ENCODE peak calls at places on chromosomes 1 and 21, in ten cellular contexts. One of them, this sample, is unnamed.

GRCh38 chr1:201166964-201167624 is 12.8 kb upstream of the TMEM9 start:
- DNase-seq in A549: no peak
- DNase-seq in GOT3: no peak
- DNase-seq in lung microvascular endothelial cell: no peak
- DNase-seq in NCI-H446 treated with DMSO at 0.1 percent for 48 hours: no peak
- DNase-seq in stimulated activated CD4-positive, alpha-beta T cell treated with anti-CD3 and anti-CD28 coated beads, Interleukin-2, amount 100 ng/mL, for 48 hours: no peak
- DNase-seq in activated T-cell treated with anti-CD3 and anti-CD28 coated beads for 24 hours: no peak
- DNase-seq in AG04450: no peak
- DNase-seq in smooth muscle cell of the brain vasculature: no peak
- DNase-seq in NCI-H748 treated with DMSO at 0.1 percent for 48 hours: peak; percentile 47
- DNase-seq in this sample: no peak

GRCh38 chr1:111605553-111605952 is 14.0 kb upstream of the RAP1A start:
- DNase-seq in A549: no peak
- DNase-seq in GOT3: no peak
- DNase-seq in lung microvascular endothelial cell: no peak
- DNase-seq in NCI-H446 treated with DMSO at 0.1 percent for 48 hours: no peak
- DNase-seq in stimulated activated CD4-positive, alpha-beta T cell treated with anti-CD3 and anti-CD28 coated beads, Interleukin-2, amount 100 ng/mL, for 48 hours: no peak
- DNase-seq in activated T-cell treated with anti-CD3 and anti-CD28 coated beads for 24 hours: no peak
- DNase-seq in AG04450: no peak
- DNase-seq in smooth muscle cell of the brain vasculature: no peak
- DNase-seq in NCI-H748 treated with DMSO at 0.1 percent for 48 hours: no peak
- DNase-seq in this sample: no peak

GRCh38 chr1:247111259-247111635 is 7.1 kb upstream of the ZNF669 start:
- DNase-seq in A549: no peak
- DNase-seq in GOT3: no peak
- DNase-seq in lung microvascular endothelial cell: no peak
- DNase-seq in NCI-H446 treated with DMSO at 0.1 percent for 48 hours: no peak
- DNase-seq in stimulated activated CD4-positive, alpha-beta T cell treated with anti-CD3 and anti-CD28 coated beads, Interleukin-2, amount 100 ng/mL, for 48 hours: no peak
- DNase-seq in activated T-cell treated with anti-CD3 and anti-CD28 coated beads for 24 hours: no peak
- DNase-seq in AG04450: no peak
- DNase-seq in smooth muscle cell of the brain vasculature: no peak
- DNase-seq in NCI-H748 treated with DMSO at 0.1 percent for 48 hours: no peak
- DNase-seq in this sample: no peak

GRCh38 chr1:7476861-7477534 is 294.1 kb upstream of the VAMP3 start:
- DNase-seq in A549: no peak
- DNase-seq in GOT3: no peak
- DNase-seq in lung microvascular endothelial cell: no peak
- DNase-seq in NCI-H446 treated with DMSO at 0.1 percent for 48 hours: no peak
- DNase-seq in stimulated activated CD4-positive, alpha-beta T cell treated with anti-CD3 and anti-CD28 coated beads, Interleukin-2, amount 100 ng/mL, for 48 hours: no peak
- DNase-seq in activated T-cell treated with anti-CD3 and anti-CD28 coated beads for 24 hours: no peak
- DNase-seq in AG04450: no peak
- DNase-seq in smooth muscle cell of the brain vasculature: no peak
- DNase-seq in NCI-H748 treated with DMSO at 0.1 percent for 48 hours: no peak
- DNase-seq in this sample: no peak

GRCh38 chr1:107467286-107467685 is 326.4 kb downstream of the NTNG1 start:
- DNase-seq in A549: no peak
- DNase-seq in GOT3: no peak
- DNase-seq in lung microvascular endothelial cell: no peak
- DNase-seq in NCI-H446 treated with DMSO at 0.1 percent for 48 hours: no peak
- DNase-seq in stimulated activated CD4-positive, alpha-beta T cell treated with anti-CD3 and anti-CD28 coated beads, Interleukin-2, amount 100 ng/mL, for 48 hours: no peak
- DNase-seq in activated T-cell treated with anti-CD3 and anti-CD28 coated beads for 24 hours: no peak
- DNase-seq in AG04450: no peak
- DNase-seq in smooth muscle cell of the brain vasculature: no peak
- DNase-seq in NCI-H748 treated with DMSO at 0.1 percent for 48 hours: no peak
- DNase-seq in this sample: no peak

GRCh38 chr1:55071477-55071876 is 32.1 kb downstream of the PCSK9 start:
- DNase-seq in A549: peak; percentile 47
- DNase-seq in GOT3: no peak
- DNase-seq in lung microvascular endothelial cell: peak; percentile 58
- DNase-seq in NCI-H446 treated with DMSO at 0.1 percent for 48 hours: peak; percentile 32
- DNase-seq in stimulated activated CD4-positive, alpha-beta T cell treated with anti-CD3 and anti-CD28 coated beads, Interleukin-2, amount 100 ng/mL, for 48 hours: no peak
- DNase-seq in activated T-cell treated with anti-CD3 and anti-CD28 coated beads for 24 hours: no peak
- DNase-seq in AG04450: peak; percentile 27
- DNase-seq in smooth muscle cell of the brain vasculature: no peak
- DNase-seq in NCI-H748 treated with DMSO at 0.1 percent for 48 hours: peak; percentile 13
- DNase-seq in this sample: peak; percentile 29

GRCh38 chr1:43932786-43933385 is 715 bp upstream of the ARTN start:
- DNase-seq in A549: no peak
- DNase-seq in GOT3: no peak
- DNase-seq in lung microvascular endothelial cell: no peak
- DNase-seq in NCI-H446 treated with DMSO at 0.1 percent for 48 hours: no peak
- DNase-seq in stimulated activated CD4-positive, alpha-beta T cell treated with anti-CD3 and anti-CD28 coated beads, Interleukin-2, amount 100 ng/mL, for 48 hours: no peak
- DNase-seq in activated T-cell treated with anti-CD3 and anti-CD28 coated beads for 24 hours: no peak
- DNase-seq in AG04450: no peak
- DNase-seq in smooth muscle cell of the brain vasculature: no peak
- DNase-seq in NCI-H748 treated with DMSO at 0.1 percent for 48 hours: peak; percentile 71
- DNase-seq in this sample: no peak

GRCh38 chr1:167697667-167698141 is 24.1 kb upstream of the MPZL1 start:
- DNase-seq in A549: no peak
- DNase-seq in GOT3: no peak
- DNase-seq in lung microvascular endothelial cell: no peak
- DNase-seq in NCI-H446 treated with DMSO at 0.1 percent for 48 hours: no peak
- DNase-seq in stimulated activated CD4-positive, alpha-beta T cell treated with anti-CD3 and anti-CD28 coated beads, Interleukin-2, amount 100 ng/mL, for 48 hours: no peak
- DNase-seq in activated T-cell treated with anti-CD3 and anti-CD28 coated beads for 24 hours: no peak
- DNase-seq in AG04450: no peak
- DNase-seq in smooth muscle cell of the brain vasculature: no peak
- DNase-seq in NCI-H748 treated with DMSO at 0.1 percent for 48 hours: no peak
- DNase-seq in this sample: no peak

GRCh38 chr1:79550402-79550801 is 543.9 kb upstream of the ADGRL4 start:
- DNase-seq in A549: no peak
- DNase-seq in GOT3: no peak
- DNase-seq in lung microvascular endothelial cell: no peak
- DNase-seq in NCI-H446 treated with DMSO at 0.1 percent for 48 hours: no peak
- DNase-seq in stimulated activated CD4-positive, alpha-beta T cell treated with anti-CD3 and anti-CD28 coated beads, Interleukin-2, amount 100 ng/mL, for 48 hours: no peak
- DNase-seq in activated T-cell treated with anti-CD3 and anti-CD28 coated beads for 24 hours: no peak
- DNase-seq in AG04450: no peak
- DNase-seq in smooth muscle cell of the brain vasculature: no peak
- DNase-seq in NCI-H748 treated with DMSO at 0.1 percent for 48 hours: no peak
- DNase-seq in this sample: no peak

GRCh38 chr21:36209626-36210171 is 53.1 kb downstream of the DOP1B start:
- DNase-seq in A549: peak; percentile 81
- DNase-seq in GOT3: no peak
- DNase-seq in lung microvascular endothelial cell: peak; percentile 75
- DNase-seq in NCI-H446 treated with DMSO at 0.1 percent for 48 hours: no peak
- DNase-seq in stimulated activated CD4-positive, alpha-beta T cell treated with anti-CD3 and anti-CD28 coated beads, Interleukin-2, amount 100 ng/mL, for 48 hours: peak; percentile 26
- DNase-seq in activated T-cell treated with anti-CD3 and anti-CD28 coated beads for 24 hours: no peak
- DNase-seq in AG04450: peak; percentile 56
- DNase-seq in smooth muscle cell of the brain vasculature: peak; percentile 45
- DNase-seq in NCI-H748 treated with DMSO at 0.1 percent for 48 hours: peak; percentile 6
- DNase-seq in this sample: peak; percentile 13

GRCh38 chr1:159756397-159756796 is 24.4 kb upstream of the DUSP23 start:
- DNase-seq in A549: no peak
- DNase-seq in GOT3: no peak
- DNase-seq in lung microvascular endothelial cell: no peak
- DNase-seq in NCI-H446 treated with DMSO at 0.1 percent for 48 hours: no peak
- DNase-seq in stimulated activated CD4-positive, alpha-beta T cell treated with anti-CD3 and anti-CD28 coated beads, Interleukin-2, amount 100 ng/mL, for 48 hours: no peak
- DNase-seq in activated T-cell treated with anti-CD3 and anti-CD28 coated beads for 24 hours: no peak
- DNase-seq in AG04450: no peak
- DNase-seq in smooth muscle cell of the brain vasculature: no peak
- DNase-seq in NCI-H748 treated with DMSO at 0.1 percent for 48 hours: no peak
- DNase-seq in this sample: no peak

GRCh38 chr1:246579818-246580217 is 13.6 kb downstream of the CNST start:
- DNase-seq in A549: no peak
- DNase-seq in GOT3: no peak
- DNase-seq in lung microvascular endothelial cell: no peak
- DNase-seq in NCI-H446 treated with DMSO at 0.1 percent for 48 hours: no peak
- DNase-seq in stimulated activated CD4-positive, alpha-beta T cell treated with anti-CD3 and anti-CD28 coated beads, Interleukin-2, amount 100 ng/mL, for 48 hours: no peak
- DNase-seq in activated T-cell treated with anti-CD3 and anti-CD28 coated beads for 24 hours: no peak
- DNase-seq in AG04450: no peak
- DNase-seq in smooth muscle cell of the brain vasculature: no peak
- DNase-seq in NCI-H748 treated with DMSO at 0.1 percent for 48 hours: no peak
- DNase-seq in this sample: no peak

GRCh38 chr1:221102206-221102605 is 223.0 kb downstream of the HLX start:
- DNase-seq in A549: no peak
- DNase-seq in GOT3: no peak
- DNase-seq in lung microvascular endothelial cell: no peak
- DNase-seq in NCI-H446 treated with DMSO at 0.1 percent for 48 hours: no peak
- DNase-seq in stimulated activated CD4-positive, alpha-beta T cell treated with anti-CD3 and anti-CD28 coated beads, Interleukin-2, amount 100 ng/mL, for 48 hours: no peak
- DNase-seq in activated T-cell treated with anti-CD3 and anti-CD28 coated beads for 24 hours: no peak
- DNase-seq in AG04450: no peak
- DNase-seq in smooth muscle cell of the brain vasculature: no peak
- DNase-seq in NCI-H748 treated with DMSO at 0.1 percent for 48 hours: no peak
- DNase-seq in this sample: no peak

This sample was measured in pulmonary artery endothelial cell.